ENCODE peak calls at places on chromosome 1, in four cellular contexts. S, I, F and B are unnamed samples.

GRCh38 chr1:174297351-174297750 is 138.0 kb downstream of the RABGAP1L start:
- DNase-seq in S (no peak), I (no peak), F (no peak), B (no peak)

GRCh38 chr1:27705545-27705944 is 20.2 kb upstream of the FAM76A start:
- DNase-seq in S (no peak), I (no peak), F (no peak), B (no peak)

GRCh38 chr1:24181619-24182018 is 5.5 kb downstream of the IFNLR1 start:
- DNase-seq in S (no peak), I (no peak), F (no peak), B (no peak)

GRCh38 chr1:6016191-6016865 is 24.1 kb upstream of the NPHP4 start:
- DNase-seq in S (peak), I (no peak), F (no peak), B (no peak)

GRCh38 chr1:32729254-32730046 is 26.9 kb upstream of the SYNC start:
- DNase-seq in S (no peak), I (no peak), F (no peak), B (no peak)

GRCh38 chr1:147515046-147515869 is 26.0 kb upstream of the BCL9 start:
- DNase-seq in S (no peak), I (no peak), F (no peak), B (peak)

GRCh38 chr1:190658907-190659306 is 181.2 kb upstream of the BRINP3 start:
- DNase-seq in S (no peak), I (no peak), F (no peak), B (no peak)

GRCh38 chr1:6922096-6922931 is 137.1 kb downstream of the CAMTA1 start:
- DNase-seq in S (no peak), I (no peak), F (no peak), B (no peak)

GRCh38 chr1:201302168-201302896 is 19.0 kb downstream of the PKP1 start:
- DNase-seq in S (no peak), I (no peak), F (no peak), B (no peak)

GRCh38 chr1:159197767-159198557 is 6.7 kb upstream of the ACKR1 start:
- DNase-seq in S (no peak), I (peak), F (peak), B (peak)

GRCh38 chr1:204180133-204180532 is 14.0 kb upstream of the REN start:
- DNase-seq in S (peak), I (no peak), F (no peak), B (no peak)

GRCh38 chr1:9539165-9539828 is at the start of gene SLC25A33:
- DNase-seq in S (peak), I (peak), F (peak), B (peak)

GRCh38 chr1:45623972-45624371 is at the start of gene CCDC17:
- DNase-seq in S (no peak), I (no peak), F (no peak), B (no peak)

GRCh38 chr1:43322506-43322905 is 15.1 kb upstream of the MPL start:
- DNase-seq in S (no peak), I (no peak), F (no peak), B (no peak)

GRCh38 chr1:26372039-26372438 is 511 bp downstream of the ZNF683 start:
- DNase-seq in S (no peak), I (no peak), F (no peak), B (no peak)

GRCh38 chr1:184621262-184621661 is 133.4 kb downstream of the EDEM3 start:
- DNase-seq in S (no peak), I (no peak), F (no peak), B (no peak)

GRCh38 chr1:170743083-170743482 is 79.2 kb downstream of the PRRX1 start:
- DNase-seq in S (no peak), I (no peak), F (no peak), B (no peak)

GRCh38 chr1:227947425-227947677 is 381 bp downstream of the WNT9A start:
- DNase-seq in S (peak), I (no peak), F (no peak), B (no peak)

GRCh38 chr1:219582310-219582709 is 30.6 kb downstream of the ZC3H11B start:
- DNase-seq in S (no peak), I (no peak), F (no peak), B (no peak)

GRCh38 chr1:20487236-20487590 is 1.2 kb upstream of the CAMK2N1 start:
- DNase-seq in S (no peak), I (no peak), F (no peak), B (no peak)

GRCh38 chr1:62539028-62539447 is 58.3 kb upstream of the ANGPTL3 start:
- DNase-seq in S (no peak), I (no peak), F (no peak), B (no peak)